ENCODE peak calls at places on chromosomes 5 and 9, in ten cellular contexts. X is nephron progenitor cell, P is IMR-90, S is cardiac fibroblast, V is foreskin fibroblast, R is HCT116, N is hepatocyte, J is ascending aorta, D is WERI-Rb-1, C is HFF-Myc. H is an unnamed sample.

GRCh38 chr5:163434410-163434866 is 3.0 kb upstream of the CCNG1 start:
- DNase-seq in R (no peak), N (peak), P (peak), X (no peak), V (no peak), J (no peak), C (no peak), S (peak), D (no peak), H (no peak)

GRCh38 chr5:31317642-31318041 is 124.2 kb downstream of the CDH6 start:
- DNase-seq in X (no peak), S (no peak), J (no peak), V (no peak), C (no peak), N (no peak), R (no peak), P (no peak), D (no peak), H (peak)

GRCh38 chr9:15834541-15834940 is 281.7 kb downstream of the CCDC171 start:
- DNase-seq in C (peak), R (no peak), D (no peak), S (peak), P (peak), N (peak), J (no peak), V (no peak), X (no peak), H (no peak)

GRCh38 chr9:14561929-14562386 is 131.3 kb downstream of the ZDHHC21 start:
- DNase-seq in N (peak), X (peak), D (no peak), S (no peak), J (no peak), R (no peak), V (no peak), C (no peak), P (no peak), H (no peak)

GRCh38 chr9:91426123-91426745 is 2.6 kb upstream of the NFIL3 start:
- DNase-seq in R (peak), J (no peak), C (no peak), P (peak), S (peak), V (peak), N (peak), X (no peak), D (no peak), H (no peak)

GRCh38 chr9:127698985-127699670 is 7.7 kb upstream of the CFAP157 start:
- DNase-seq in N (peak), P (peak), D (no peak), J (peak), X (peak), R (peak), V (peak), C (peak), S (peak), H (peak)

GRCh38 chr9:123265833-123266232 is 2.6 kb downstream of the STRBP start:
- DNase-seq in R (no peak), S (no peak), D (no peak), C (no peak), V (no peak), N (no peak), J (no peak), P (no peak), X (no peak), H (no peak)

GRCh38 chr5:120874463-120874862 is 410.4 kb downstream of the PRR16 start:
- DNase-seq in P (no peak), R (no peak), C (no peak), V (no peak), S (no peak), N (no peak), J (no peak), D (no peak), X (no peak), H (no peak)

GRCh38 chr9:3508531-3509374 is 17.0 kb downstream of the RFX3 start:
- DNase-seq in N (no peak), C (no peak), V (no peak), J (no peak), X (no peak), S (peak), P (peak), D (peak), R (no peak), H (no peak)

GRCh38 chr5:18314192-18314778 is 680.0 kb downstream of the TAF11L14 start:
- DNase-seq in S (peak), P (peak), J (no peak), C (no peak), N (peak), V (peak), D (no peak), X (peak), R (peak), H (no peak)

GRCh38 chr5:31470608-31471007 is 61.3 kb downstream of the DROSHA start:
- DNase-seq in J (no peak), D (no peak), X (no peak), R (no peak), P (peak), S (peak), V (peak), N (no peak), C (peak), H (no peak)

GRCh38 chr5:1460054-1460682 is 14.9 kb upstream of the SLC6A3 start:
- DNase-seq in D (no peak), V (no peak), S (no peak), J (no peak), X (no peak), P (no peak), C (no peak), R (no peak), N (no peak), H (no peak)

GRCh38 chr5:146912874-146913273 is 34.3 kb upstream of the PPP2R2B start:
- DNase-seq in J (no peak), S (no peak), R (no peak), D (no peak), N (no peak), X (no peak), C (no peak), V (no peak), P (no peak), H (no peak)

GRCh38 chr5:51272957-51273356 is 110.3 kb upstream of the ISL1 start:
- DNase-seq in P (no peak), N (no peak), J (no peak), D (no peak), C (no peak), V (no peak), X (no peak), R (no peak), S (no peak), H (no peak)

GRCh38 chr5:31887556-31887955 is 248.6 kb downstream of the PDZD2 start:
- DNase-seq in N (no peak), J (no peak), R (no peak), P (no peak), X (peak), S (no peak), V (no peak), C (no peak), D (no peak), H (no peak)

GRCh38 chr9:85927077-85927476 is 13.9 kb upstream of the NAA35 start:
- DNase-seq in V (no peak), N (no peak), D (no peak), S (no peak), P (no peak), C (no peak), R (no peak), X (no peak), J (no peak), H (no peak)

GRCh38 chr5:68994645-68995044 is 99.2 kb upstream of the SLC30A5 start:
- DNase-seq in V (no peak), C (no peak), P (no peak), J (no peak), S (no peak), N (no peak), X (no peak), R (no peak), D (no peak), H (no peak)

GRCh38 chr9:93578844-93579243 is 2.5 kb downstream of the PHF2 start:
- DNase-seq in V (no peak), C (no peak), P (no peak), D (no peak), R (no peak), X (no peak), S (no peak), N (no peak), J (no peak), H (no peak)

GRCh38 chr5:34484591-34485228 is 171.4 kb upstream of the RAI14 start:
- DNase-seq in X (no peak), S (no peak), V (no peak), C (no peak), D (no peak), P (peak), N (no peak), R (no peak), J (no peak), H (no peak)

GRCh38 chr9:5536684-5537083 is 26.4 kb downstream of the PDCD1LG2 start:
- DNase-seq in X (no peak), P (no peak), S (no peak), D (no peak), N (no peak), J (no peak), C (no peak), V (no peak), R (no peak), H (no peak)

GRCh38 chr5:121870489-121870888 is 18.8 kb downstream of the FTMT start:
- DNase-seq in R (peak), P (peak), V (no peak), J (no peak), X (no peak), C (no peak), N (peak), D (no peak), S (peak), H (no peak)

GRCh38 chr5:102797485-102797884 is 42.4 kb downstream of the PAM start:
- DNase-seq in J (no peak), R (no peak), X (no peak), S (no peak), N (no peak), C (no peak), P (no peak), D (no peak), V (no peak), H (no peak)

GRCh38 chr9:97696823-97697601 is at the start of gene XPA:
- DNase-seq in J (peak), R (peak), X (peak), N (peak), V (peak), C (peak), D (peak), S (peak), P (peak), H (peak)

GRCh38 chr5:168328804-168329203 is 37.4 kb downstream of the WWC1 start:
- DNase-seq in C (no peak), S (no peak), P (peak), N (peak), J (no peak), X (peak), V (no peak), D (no peak), R (no peak), H (peak)

GRCh38 chr5:163506726-163507125 is 1.3 kb downstream of the MAT2B start:
- DNase-seq in S (peak), D (no peak), N (peak), J (no peak), R (no peak), C (no peak), P (peak), X (no peak), V (no peak), H (no peak)

GRCh38 chr9:78314953-78315870 is 18.3 kb downstream of the PSAT1 start:
- DNase-seq in V (no peak), R (no peak), D (no peak), N (no peak), C (no peak), X (no peak), S (peak), J (no peak), P (peak), H (no peak)

GRCh38 chr9:131676431-131676972 is 63.4 kb downstream of the RAPGEF1 start:
- DNase-seq in X (no peak), R (no peak), P (no peak), D (no peak), V (no peak), J (no peak), C (no peak), N (no peak), S (no peak), H (no peak)

GRCh38 chr5:122605236-122605635 is 169.6 kb upstream of the SNX2 start:
- DNase-seq in N (no peak), J (no peak), V (no peak), D (no peak), S (no peak), P (no peak), C (no peak), X (no peak), R (no peak), H (no peak)

GRCh38 chr5:38601843-38602424 is 45.5 kb upstream of the LIFR start:
- DNase-seq in C (no peak), R (peak), J (no peak), D (no peak), V (peak), S (no peak), P (peak), X (no peak), N (no peak), H (no peak)

GRCh38 chr9:113577525-113578261 is 114.2 kb downstream of the RGS3 start:
- DNase-seq in J (no peak), D (no peak), C (no peak), N (no peak), V (peak), P (peak), R (no peak), X (no peak), S (no peak), H (no peak)

GRCh38 chr5:14816999-14817761 is 54.4 kb downstream of the ANKH start:
- DNase-seq in S (peak), X (no peak), J (peak), C (no peak), N (no peak), P (peak), D (no peak), V (peak), R (no peak), H (no peak)

GRCh38 chr5:9691261-9691660 is 61.1 kb upstream of the TAS2R1 start:
- DNase-seq in V (no peak), S (no peak), X (no peak), C (no peak), P (no peak), J (no peak), D (no peak), R (no peak), N (no peak), H (no peak)

GRCh38 chr5:77957-78804 is 13.8 kb upstream of the PLEKHG4B start:
- DNase-seq in X (no peak), R (peak), V (no peak), P (peak), C (peak), N (no peak), S (peak), D (peak), J (no peak), H (peak)

DNA sequence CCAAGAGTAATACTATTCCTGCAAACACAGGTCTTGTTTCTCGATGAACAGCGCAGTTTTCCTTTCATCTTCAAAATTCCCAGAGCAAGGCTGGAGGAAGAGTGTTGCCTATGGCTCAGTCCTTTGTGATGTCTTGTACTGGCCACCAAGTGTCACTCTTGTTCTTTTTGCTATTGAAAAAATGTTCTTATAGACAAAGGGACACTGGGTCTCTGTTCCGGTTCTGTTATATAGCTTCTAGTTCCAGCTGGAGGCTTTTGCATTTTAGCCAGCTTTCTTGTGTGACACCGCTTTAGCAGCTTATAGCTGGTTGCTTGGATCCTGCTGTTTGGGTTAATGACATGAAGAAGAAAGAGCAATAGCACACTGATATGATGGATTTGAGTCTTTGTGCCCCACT is 343.7 kb upstream of the KCNN2 start:
- DNase-seq in D (no peak), S (no peak), J (no peak), P (peak), R (no peak), C (no peak), V (no peak), X (no peak), N (peak), H (no peak)
- TF ChIP-seq CTCF in D (peak), S (no peak), J (no peak), P (peak), R (peak), C (peak), V (no peak), X (peak), N (peak), H (peak)

GRCh38 chr5:96293966-96294886 is 138.8 kb downstream of the PCSK1 start:
- DNase-seq in D (no peak), V (peak), C (no peak), N (no peak), X (no peak), P (peak), S (peak), R (no peak), J (no peak), H (no peak)
- TF ChIP-seq CTCF in D (no peak), V (no peak), C (no peak), N (no peak), X (no peak), P (no peak), S (no peak), R (no peak), J (no peak), H (no peak)

DNA sequence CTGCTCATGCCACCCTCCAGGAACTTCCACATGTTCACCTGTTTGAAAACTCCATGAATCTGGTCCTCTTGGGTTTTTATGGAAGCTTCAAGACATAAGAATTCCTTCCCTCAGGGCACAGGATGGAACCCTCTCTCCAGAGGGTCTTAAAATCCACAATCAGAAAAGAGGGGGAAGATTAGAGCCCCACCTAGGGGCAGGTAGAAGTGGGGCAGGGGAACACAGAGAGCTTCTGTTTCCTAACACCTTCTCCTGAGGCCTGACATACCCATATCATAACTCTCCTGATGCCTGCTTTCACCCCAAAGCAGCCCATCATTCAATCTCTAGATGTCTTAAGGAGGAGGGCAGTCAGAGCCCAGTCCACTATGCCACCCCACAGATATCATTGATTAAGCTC is 1087.7 kb upstream of the ARRDC3 start:
- DNase-seq in V (no peak), P (no peak), X (no peak), C (no peak), D (no peak), R (no peak), S (no peak), J (no peak), N (no peak), H (no peak)
- TF ChIP-seq CTCF in V (no peak), P (no peak), X (no peak), C (peak), D (peak), R (peak), S (peak), J (no peak), N (no peak), H (peak)

DNA sequence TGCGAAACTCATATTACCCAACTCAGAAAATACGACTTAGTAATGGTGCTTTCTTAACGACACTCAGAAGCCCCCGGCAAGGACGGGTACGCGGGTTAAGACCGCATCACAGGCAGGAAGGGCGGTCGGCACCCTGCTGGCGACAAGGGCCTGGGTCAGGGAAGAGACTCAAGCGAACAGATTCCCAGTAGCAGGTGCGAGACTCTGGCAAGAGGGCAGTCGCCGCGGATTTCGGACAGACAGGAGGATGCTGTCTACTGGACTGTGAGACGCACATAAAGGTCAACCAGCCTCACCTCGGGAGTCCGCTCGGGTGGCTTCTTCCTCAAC is 398 bp downstream of the RAPGEF6 start:
- DNase-seq in R (peak), J (no peak), S (peak), D (peak), C (no peak), V (no peak), N (peak), P (peak), X (peak), H (peak)
- TF ChIP-seq CTCF in R (no peak), J (peak), S (peak), D (peak), C (no peak), V (no peak), N (no peak), P (no peak), X (no peak), H (no peak)

GRCh38 chr5:159990506-159990905 is 18.4 kb upstream of the TTC1 start:
- DNase-seq in R (no peak), S (peak), P (no peak), J (no peak), C (no peak), V (no peak), N (no peak), D (no peak), X (no peak), H (no peak)
- TF ChIP-seq CTCF in R (peak), S (no peak), P (peak), J (no peak), C (no peak), V (no peak), N (peak), D (no peak), X (no peak), H (no peak)

GRCh38 chr9:37422289-37423104 is at the start of gene GRHPR:
- DNase-seq in P (peak), C (peak), D (peak), S (peak), N (peak), V (peak), X (peak), R (peak), J (peak), H (peak)

GRCh38 chr9:37424686-37425297 is 2.3 kb downstream of the GRHPR start:
- DNase-seq in P (no peak), C (no peak), V (no peak), J (no peak), X (no peak), S (no peak), D (no peak), R (no peak), N (no peak), H (no peak)

GRCh38 chr9:37423508-37423907 is 1.0 kb downstream of the GRHPR start:
- DNase-seq in N (no peak), R (no peak), C (no peak), S (no peak), V (no peak), D (no peak), P (no peak), J (no peak), X (no peak), H (no peak)

GRCh38 chr9:37425298-37425752 is 2.8 kb downstream of the GRHPR start:
- DNase-seq in N (no peak), J (no peak), S (no peak), X (no peak), P (no peak), V (no peak), R (no peak), C (no peak), D (no peak), H (no peak)

GRCh38 chr9:37424204-37424685 is 1.7 kb downstream of the GRHPR start:
- DNase-seq in R (no peak), J (no peak), X (no peak), D (no peak), N (no peak), V (no peak), P (no peak), C (no peak), S (no peak), H (no peak)
- TF ChIP-seq CTCF in R (no peak), J (no peak), X (no peak), D (no peak), N (no peak), V (no peak), P (no peak), C (no peak), S (no peak), H (no peak)

DNA sequence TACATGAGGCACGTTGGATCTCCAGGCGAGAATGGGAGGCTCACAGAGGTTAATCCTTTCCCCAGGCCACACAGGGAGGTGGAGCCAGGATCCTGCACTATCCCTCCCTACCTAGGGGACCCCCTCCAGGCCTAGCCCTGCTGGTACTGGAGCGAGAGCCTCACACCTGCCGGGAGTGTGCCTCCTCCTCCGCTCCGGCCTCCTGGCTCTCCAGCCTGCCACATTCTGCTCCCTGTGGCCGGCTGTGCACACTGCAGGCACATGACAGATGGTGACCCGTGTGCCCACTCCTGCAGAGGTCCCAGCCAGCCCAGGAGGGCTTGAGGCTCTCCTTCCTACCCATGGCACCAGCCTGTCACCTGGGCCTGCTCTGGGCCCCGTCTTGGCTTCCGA is 93.4 kb downstream of the RXRA start:
- DNase-seq in J (no peak), D (peak), X (no peak), S (no peak), R (no peak), P (no peak), N (peak), C (no peak), V (no peak), H (peak)
- TF ChIP-seq CTCF in J (no peak), D (peak), X (peak), S (peak), R (peak), P (peak), N (peak), C (peak), V (peak), H (peak)